ENCODE peak calls at places on chromosome 5, in ten cellular contexts. X, V, G, S, Z, T, B, R, W and Y are unnamed samples.

GRCh38 chr5:15704397-15704947 is 204.5 kb downstream of the FBXL7 start:
- DNase-seq in G (no peak), T (no peak), S (no peak), W (no peak), Z (no peak), R (no peak), X (no peak), B (no peak), V (no peak), Y (no peak)

GRCh38 chr5:81749562-81750307 is 1.2 kb downstream of the SSBP2 start:
- DNase-seq in S (peak; percentile 43), V (no peak), R (peak; percentile 56), X (peak; percentile 48), G (peak; percentile 31), Z (peak; percentile 15), B (peak; percentile 80), W (peak; percentile 70), T (peak; percentile 67), Y (peak; percentile 32)

GRCh38 chr5:110086658-110087388 is 397.1 kb downstream of the MAN2A1 start:
- DNase-seq in S (no peak), B (no peak), T (peak; percentile 86), X (peak; percentile 11), G (no peak), V (no peak), R (no peak), Z (no peak), W (no peak), Y (peak; percentile 36)

GRCh38 chr5:142301487-142302035 is 23.3 kb downstream of the SPRY4 start:
- DNase-seq in Z (no peak), T (no peak), R (no peak), V (no peak), B (no peak), W (no peak), X (peak; percentile 80), S (no peak), G (no peak), Y (no peak)

GRCh38 chr5:127028822-127029457 is 1.4 kb downstream of the MARCHF3 start:
- DNase-seq in T (peak; percentile 68), W (peak; percentile 72), Z (no peak), X (peak; percentile 57), R (no peak), V (peak; percentile 68), G (no peak), S (no peak), B (no peak), Y (peak; percentile 32)

GRCh38 chr5:58582411-58583393 is at the start of gene RAB3C:
- DNase-seq in R (no peak), B (peak; percentile 97), G (peak; percentile 92), T (peak; percentile 98), Z (no peak), V (peak; percentile 78), S (peak; percentile 84), X (peak; percentile 90), W (peak; percentile 97), Y (peak; percentile 95)

GRCh38 chr5:93299596-93300308 is 281.3 kb downstream of the NR2F1-AS1 start:
- DNase-seq in R (no peak), T (no peak), W (no peak), G (no peak), X (no peak), Z (no peak), V (no peak), B (peak; percentile 95), S (no peak), Y (peak; percentile 41)

GRCh38 chr5:130868186-130868821 is 296.8 kb downstream of the HINT1 start:
- DNase-seq in V (no peak), X (no peak), R (no peak), T (peak; percentile 75), Z (no peak), W (no peak), S (no peak), B (peak; percentile 55), G (no peak), Y (no peak)

GRCh38 chr5:53276825-53277224 is 167.3 kb upstream of the MOCS2 start:
- DNase-seq in T (no peak), Z (no peak), R (no peak), W (no peak), X (no peak), S (no peak), G (no peak), V (no peak), B (no peak), Y (no peak)

GRCh38 chr5:76689321-76690026 is 26.5 kb upstream of the F2R start:
- DNase-seq in Z (no peak), G (no peak), T (no peak), X (no peak), W (no peak), R (no peak), B (no peak), S (no peak), V (no peak), Y (no peak)